ENCODE peak calls at places on chromosomes 11 and 22, in seven cellular contexts. V is epithelial cell of proximal tubule, A is brain microvascular endothelial cell, C is WTC11, X is Calu3, G is hepatocyte, S is fibroblast of lung. M is an unnamed sample.

GRCh38 chr11:120186408-120186798 is 24.4 kb upstream of the OAF start:
- DNase-seq in C (no peak), A (no peak), X (no peak), S (no peak), G (no peak), V (no peak), M (no peak)

GRCh38 chr11:67270256-67271211 is 4.3 kb downstream of the GRK2 start:
- DNase-seq in G (no peak), S (no peak), X (no peak), V (peak), C (peak), A (no peak), M (no peak)

GRCh38 chr11:125457814-125458343 is 38.2 kb downstream of the FEZ1 start:
- DNase-seq in V (no peak), G (peak), C (no peak), X (peak), A (peak), S (peak), M (no peak)

GRCh38 chr22:36201630-36202312 is at the start of gene APOL4:
- DNase-seq in V (no peak), S (peak), A (no peak), X (no peak), G (peak), C (no peak), M (no peak)

GRCh38 chr22:43922123-43922522 is 1.5 kb upstream of the PNPLA3 start:
- DNase-seq in A (no peak), V (no peak), G (no peak), X (peak), S (no peak), C (peak), M (no peak)

GRCh38 chr11:84437129-84438123 is 1151.3 kb upstream of the CCDC90B start:
- DNase-seq in C (peak), A (no peak), V (no peak), S (no peak), G (peak), X (peak), M (no peak)

GRCh38 chr22:39220897-39221850 is 23.6 kb downstream of the PDGFB start:
- DNase-seq in V (no peak), A (no peak), X (no peak), C (no peak), G (no peak), S (peak), M (no peak)

GRCh38 chr22:38271927-38272372 is 860 bp downstream of the TMEM184B start:
- DNase-seq in G (no peak), C (peak), A (no peak), V (no peak), S (no peak), X (peak), M (no peak)

GRCh38 chr22:28019881-28020861 is 101.1 kb upstream of the PITPNB start:
- DNase-seq in A (peak), V (no peak), S (peak), C (peak), G (peak), X (peak), M (no peak)

GRCh38 chr22:44818727-44819126 is 66.4 kb downstream of the ARHGAP8 start:
- DNase-seq in S (no peak), V (no peak), X (no peak), C (no peak), A (no peak), G (no peak), M (no peak)

GRCh38 chr11:48073031-48073861 is 92.9 kb downstream of the PTPRJ start:
- DNase-seq in A (no peak), S (no peak), C (no peak), G (no peak), X (no peak), V (no peak), M (no peak)

GRCh38 chr11:64001552-64002427 is 15.6 kb downstream of the OTUB1 start:
- DNase-seq in C (no peak), V (no peak), G (peak), A (no peak), S (no peak), X (no peak), M (no peak)

GRCh38 chr22:43823353-43823908 is 11.3 kb upstream of the EFCAB6 start:
- DNase-seq in G (peak), C (no peak), A (no peak), S (no peak), X (peak), V (peak), M (no peak)

DNA sequence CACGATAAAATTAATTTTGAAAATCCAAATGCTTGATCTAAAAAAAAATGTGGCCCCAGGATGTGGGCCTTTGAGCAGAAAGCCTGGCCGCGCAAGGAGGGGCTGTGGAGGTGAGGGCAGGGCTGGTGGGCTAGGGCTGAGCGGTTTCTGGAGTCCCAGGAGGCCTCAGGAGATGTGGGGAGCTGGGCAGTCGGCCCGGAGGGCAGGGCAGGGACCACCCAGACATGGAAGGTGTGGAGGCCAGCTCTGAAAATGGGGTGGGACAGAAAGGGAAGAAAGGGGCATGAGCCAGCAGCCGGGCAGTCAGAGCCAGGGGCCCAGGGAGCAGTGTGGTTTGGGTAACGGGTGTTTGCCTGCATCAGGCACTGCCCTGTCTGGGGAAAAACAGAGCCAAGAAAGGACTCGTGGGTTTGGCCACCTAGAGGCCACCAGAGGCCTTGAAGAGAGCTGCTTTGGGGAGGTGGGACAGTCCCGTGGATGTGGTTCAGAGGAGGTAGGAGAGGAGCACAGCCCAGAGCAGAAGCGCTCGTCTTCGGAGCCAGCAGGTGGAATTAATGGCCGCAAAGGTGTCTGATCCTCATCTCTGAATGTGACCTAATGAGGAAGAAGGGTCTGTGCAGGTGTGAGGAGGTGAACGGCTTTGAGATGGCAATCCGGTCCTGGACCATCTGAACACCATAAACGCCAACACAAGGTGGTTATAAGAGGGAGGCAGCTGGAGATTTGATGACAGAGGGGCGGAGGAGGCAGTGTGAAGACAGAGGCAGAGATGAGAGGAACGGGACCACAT is 50.2 kb downstream of the IGF2 start:
- DNase-seq in V (no peak), A (no peak), X (no peak), C (no peak), S (no peak), G (no peak), M (no peak)
- TF ChIP-seq CTCF in V (no peak), A (peak), X (no peak), C (no peak), S (no peak), G (no peak), M (no peak)

DNA sequence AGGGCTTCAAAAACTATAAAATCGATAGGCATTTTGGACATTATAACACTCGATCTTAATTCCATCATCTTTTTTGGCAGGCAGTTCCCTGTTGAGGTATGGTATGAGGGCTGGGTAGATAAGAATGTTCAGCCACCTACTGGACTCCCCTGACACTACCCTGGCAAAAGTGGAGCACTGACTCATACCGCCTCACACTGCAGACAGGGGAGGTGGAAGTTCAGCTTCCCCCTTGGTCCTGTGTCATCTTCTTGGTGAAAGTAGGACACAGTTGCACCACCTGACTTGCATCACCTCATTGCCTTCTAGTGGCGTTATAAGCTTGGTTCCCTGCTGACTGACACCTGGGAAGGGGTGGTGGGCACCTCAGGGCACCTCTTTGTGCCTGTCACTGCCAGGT is 30.4 kb downstream of the PAAF1 start:
- DNase-seq in V (peak), C (no peak), S (no peak), X (peak), A (peak), G (no peak), M (no peak)
- TF ChIP-seq CTCF in V (peak), C (no peak), S (peak), X (no peak), A (no peak), G (no peak), M (no peak)

GRCh38 chr11:61380914-61381313 is 11.5 kb upstream of the TMEM216 start:
- DNase-seq in C (no peak), X (no peak), G (no peak), V (no peak), A (no peak), S (no peak), M (no peak)

GRCh38 chr11:61390161-61390560 is 2.2 kb upstream of the TMEM216 start:
- DNase-seq in A (no peak), X (no peak), S (peak), C (no peak), G (no peak), V (no peak), M (no peak)

GRCh38 chr11:61378713-61379313 is 13.6 kb upstream of the TMEM216 start:
- DNase-seq in S (peak), G (peak), C (no peak), A (peak), V (no peak), X (no peak), M (no peak)

GRCh38 chr11:61384271-61385242 is 7.8 kb upstream of the TMEM216 start:
- DNase-seq in C (peak), G (peak), A (no peak), X (no peak), S (peak), V (no peak), M (no peak)
- TF ChIP-seq CTCF in C (no peak), G (no peak), A (peak), X (no peak), S (peak), V (peak), M (peak)

GRCh38 chr11:130213143-130213978 is 53.8 kb downstream of the ST14 start:
- DNase-seq in C (peak), V (no peak), X (peak), G (peak), S (peak), A (no peak), M (no peak)
- TF ChIP-seq CTCF in C (peak), V (peak), X (peak), G (peak), S (peak), A (peak), M (peak)

DNA sequence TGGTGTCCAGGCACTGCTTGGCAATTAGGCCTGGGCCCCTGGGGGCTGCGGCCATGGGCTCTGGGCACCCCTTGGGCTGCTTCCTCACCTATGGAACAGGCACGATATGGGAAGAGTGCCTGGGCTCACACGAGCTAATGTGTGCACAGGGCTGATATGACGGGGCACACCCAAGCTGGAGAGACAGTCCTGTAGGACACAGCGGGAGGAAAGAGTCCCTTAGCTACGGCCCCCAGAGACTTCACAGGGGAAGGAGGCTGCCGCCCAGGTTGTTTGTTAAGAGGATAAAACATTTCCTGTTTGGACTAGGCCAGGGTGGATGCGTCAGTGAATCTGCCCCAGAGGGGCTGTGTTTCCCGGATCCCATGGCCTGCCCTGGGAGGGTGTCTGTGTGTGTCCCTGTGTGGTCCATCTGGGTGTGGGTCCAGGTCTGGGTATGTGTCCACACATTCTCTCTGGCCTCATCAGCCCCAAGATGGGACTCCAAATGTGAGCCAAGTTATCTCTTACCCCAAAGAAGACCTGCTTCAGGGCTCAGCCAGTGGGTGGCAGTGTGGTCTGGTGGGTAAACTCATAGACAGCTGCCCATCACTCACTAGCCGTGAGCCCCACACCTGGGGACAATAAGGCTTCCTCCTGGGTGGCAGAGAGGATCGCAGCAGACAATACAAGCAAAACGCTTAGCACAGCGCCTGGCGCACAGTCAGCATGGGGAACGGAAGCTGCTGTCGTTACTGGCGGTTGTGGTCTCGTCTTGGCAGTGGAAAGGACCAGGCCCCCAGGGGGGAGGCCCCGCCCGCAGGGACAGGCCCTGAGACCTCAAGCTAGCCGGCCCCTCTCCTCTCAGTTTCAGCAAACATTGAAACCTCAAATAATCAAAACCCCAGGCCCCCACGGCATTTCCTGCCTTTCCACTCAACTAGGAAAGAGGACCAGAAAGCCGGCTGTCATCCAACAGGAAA is 3.2 kb upstream of the EMID1 start:
- DNase-seq in C (peak), A (peak), X (peak), G (no peak), S (peak), V (no peak), M (no peak)
- TF ChIP-seq CTCF in C (no peak), A (peak), X (peak), G (peak), S (peak), V (peak), M (peak)

DNA sequence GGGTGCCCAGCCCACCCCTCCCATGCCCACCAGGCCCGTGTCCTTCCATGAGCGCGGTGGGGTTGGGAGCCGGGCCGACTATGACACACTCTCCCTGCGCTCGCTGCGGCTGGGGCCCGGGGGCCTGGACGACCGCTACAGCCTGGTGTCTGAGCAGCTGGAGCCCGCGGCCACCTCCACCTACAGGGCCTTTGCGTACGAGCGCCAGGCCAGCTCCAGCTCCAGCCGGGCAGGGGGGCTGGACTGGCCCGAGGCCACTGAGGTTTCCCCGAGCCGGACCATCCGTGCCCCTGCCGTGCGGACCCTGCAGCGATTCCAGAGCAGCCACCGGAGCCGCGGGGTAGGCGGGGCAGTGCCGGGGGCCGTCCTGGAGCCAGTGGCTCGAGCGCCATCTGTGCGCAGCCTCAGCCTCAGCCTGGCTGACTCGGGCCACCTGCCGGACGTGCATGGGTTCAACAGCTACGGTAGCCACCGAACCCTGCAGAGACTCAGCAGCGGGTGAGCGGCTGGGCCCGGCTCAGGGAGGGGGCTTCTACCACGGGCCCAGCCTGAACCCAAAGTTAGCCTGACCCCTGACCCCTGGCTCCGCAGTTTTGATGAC is 3.0 kb downstream of the PKP3 start:
- DNase-seq in S (peak), A (peak), V (no peak), X (no peak), G (no peak), C (no peak), M (no peak)
- TF ChIP-seq CTCF in S (peak), A (peak), V (peak), X (no peak), G (no peak), C (no peak), M (peak)

GRCh38 chr22:42437488-42438292 is 5.5 kb upstream of the NFAM1 start:
- DNase-seq in G (peak), X (peak), A (peak), C (peak), S (peak), V (no peak), M (no peak)

GRCh38 chr22:42434748-42435425 is 2.7 kb upstream of the NFAM1 start:
- DNase-seq in V (no peak), C (no peak), G (no peak), S (no peak), A (no peak), X (no peak), M (no peak)

GRCh38 chr22:42438293-42438650 is 6.1 kb upstream of the NFAM1 start:
- DNase-seq in A (no peak), X (no peak), C (peak), S (no peak), V (no peak), G (no peak), M (no peak)

GRCh38 chr22:42434283-42434682 is 2.1 kb upstream of the NFAM1 start:
- DNase-seq in A (no peak), X (no peak), V (no peak), C (no peak), G (no peak), S (no peak), M (no peak)

GRCh38 chr22:42436402-42436801 is 4.2 kb upstream of the NFAM1 start:
- DNase-seq in X (no peak), V (no peak), C (no peak), G (no peak), S (no peak), A (no peak), M (no peak)
- TF ChIP-seq CTCF in X (no peak), V (no peak), C (no peak), G (no peak), S (no peak), A (no peak), M (no peak)

DNA sequence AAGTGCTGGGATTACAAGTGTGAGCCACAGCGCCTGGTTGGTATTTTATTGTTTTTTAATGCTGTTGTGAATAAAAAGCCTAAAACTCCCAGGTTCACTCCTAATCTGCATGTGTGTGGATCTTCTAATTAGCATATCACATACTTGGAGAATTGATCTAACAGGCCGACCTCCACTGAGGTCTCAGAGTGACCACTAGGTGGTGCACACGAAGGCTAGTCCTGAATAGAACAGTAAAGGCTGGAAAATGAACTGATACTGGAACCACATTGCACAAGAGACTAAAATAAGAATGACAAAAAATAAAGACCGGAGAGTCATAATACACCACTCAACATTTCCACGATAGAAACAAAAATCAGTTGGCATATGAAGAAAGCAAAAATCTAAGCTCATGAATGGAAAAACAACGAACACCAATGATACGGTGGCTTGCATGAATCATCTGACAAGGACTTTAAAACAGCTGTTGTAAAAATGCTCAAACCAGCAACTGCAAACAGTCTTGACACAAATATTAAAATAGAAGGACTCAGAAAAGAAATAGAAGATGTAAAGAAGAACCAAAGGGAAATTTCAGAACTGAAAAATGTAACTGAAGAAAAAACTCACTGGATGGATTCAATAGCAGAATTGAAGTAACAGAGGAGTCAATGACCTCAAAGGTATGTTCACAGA is 19.2 kb downstream of the PIM3 start:
- DNase-seq in G (peak), S (peak), V (no peak), X (peak), A (peak), C (peak), M (no peak)
- TF ChIP-seq CTCF in G (peak), S (peak), V (peak), X (peak), A (peak), C (peak), M (peak)

DNA sequence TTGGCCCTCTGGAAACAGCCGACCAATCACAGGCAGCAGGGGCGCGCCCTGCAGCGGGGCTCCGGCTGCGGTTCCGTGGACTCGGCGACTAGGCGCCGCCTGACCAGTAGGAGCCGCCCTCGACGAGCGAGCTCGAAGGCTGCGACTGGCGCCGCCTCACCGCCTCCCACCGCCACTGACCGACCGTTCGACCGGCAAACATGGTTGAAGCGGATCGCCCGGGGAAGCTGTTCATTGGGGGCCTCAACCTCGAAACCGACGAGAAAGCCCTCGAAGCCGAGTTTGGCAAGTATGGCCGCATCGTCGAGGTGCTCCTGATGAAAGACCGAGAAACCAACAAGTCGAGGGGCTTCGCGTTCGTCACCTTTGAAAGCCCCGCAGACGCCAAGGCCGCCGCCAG is at the start of gene RBMXL2:
- DNase-seq in C (peak), A (no peak), V (no peak), X (no peak), S (no peak), G (no peak), M (no peak)
- TF ChIP-seq CTCF in C (no peak), A (peak), V (no peak), X (no peak), S (no peak), G (no peak), M (no peak)